ENCODE peak calls at places on chromosomes 6 and 20, in seven cellular contexts. S is colonic mucosa; Q is cardiac fibroblast; R is adrenal gland; I is psoas muscle; A is epithelial cell of esophagus; B is CD8-positive, alpha-beta T cell. M is an unnamed sample.

GRCh38 chr20:60117040-60117439 is 158.8 kb downstream of the CDH26 start:
- DNase-seq in Q (no peak), R (no peak), I (no peak), S (no peak), B (no peak), A (no peak), M (no peak)

GRCh38 chr20:56566621-56567020 is 33.6 kb downstream of the FAM209B start:
- DNase-seq in B (no peak), I (no peak), Q (no peak), A (peak), R (peak), S (no peak), M (no peak)

GRCh38 chr20:52425253-52425652 is 233.7 kb upstream of the ZFP64 start:
- DNase-seq in Q (no peak), A (no peak), R (no peak), B (no peak), S (no peak), I (no peak), M (no peak)

GRCh38 chr6:34305982-34306702 is 57.3 kb upstream of the SMIM29 start:
- DNase-seq in B (no peak), I (no peak), S (no peak), A (no peak), R (no peak), Q (peak), M (no peak)

GRCh38 chr20:21309678-21310467 is 6.7 kb downstream of the XRN2 start:
- DNase-seq in Q (no peak), S (no peak), R (no peak), I (no peak), A (no peak), B (no peak), M (no peak)

GRCh38 chr6:127933852-127934840 is 33.3 kb upstream of the THEMIS start:
- DNase-seq in I (no peak), Q (no peak), S (no peak), A (no peak), B (peak), R (no peak), M (no peak)

GRCh38 chr20:4920655-4921054 is 80.7 kb downstream of the SLC23A2 start:
- DNase-seq in R (no peak), B (no peak), I (no peak), Q (no peak), A (no peak), S (no peak), M (no peak)

GRCh38 chr6:147759088-147759487 is 250.6 kb downstream of the SAMD5 start:
- DNase-seq in S (no peak), Q (peak), B (no peak), R (no peak), A (peak), I (no peak), M (no peak)

GRCh38 chr20:32945710-32946221 is 58.5 kb downstream of the SUN5 start:
- DNase-seq in B (no peak), Q (peak), R (no peak), A (peak), I (no peak), S (no peak), M (no peak)

GRCh38 chr6:157760589-157761330 is 62.3 kb upstream of the SNX9 start:
- DNase-seq in A (peak), R (no peak), B (no peak), S (no peak), I (no peak), Q (peak), M (no peak)

GRCh38 chr6:153210083-153210482 is 79.0 kb upstream of the RGS17 start:
- DNase-seq in I (no peak), Q (peak), A (no peak), R (no peak), S (no peak), B (no peak), M (no peak)

GRCh38 chr20:24914388-24915241 is 34.5 kb upstream of the CST7 start:
- DNase-seq in I (no peak), A (no peak), R (no peak), B (no peak), Q (no peak), S (peak), M (no peak)

GRCh38 chr6:165760126-165760802 is 97.2 kb upstream of the PDE10A start:
- DNase-seq in A (no peak), S (no peak), I (no peak), R (no peak), B (no peak), Q (no peak), M (no peak)

GRCh38 chr6:170523256-170524187 is 29.6 kb downstream of the PSMB1 start:
- DNase-seq in A (no peak), B (no peak), Q (no peak), I (peak), R (no peak), S (no peak), M (no peak)

GRCh38 chr6:109073344-109074235 is 21.1 kb downstream of the SESN1 start:
- DNase-seq in S (peak), A (peak), I (no peak), B (peak), R (peak), Q (peak), M (peak)

GRCh38 chr20:50580016-50580747 is 70.0 kb downstream of the PTPN1 start:
- DNase-seq in I (peak), Q (peak), B (peak), S (peak), A (peak), R (peak), M (no peak)

GRCh38 chr6:13283340-13283739 is 45.0 kb downstream of the TBC1D7 start:
- DNase-seq in S (no peak), Q (no peak), R (no peak), A (no peak), I (no peak), B (no peak), M (no peak)

GRCh38 chr6:107114872-107115694 is at the start of gene BEND3:
- DNase-seq in B (peak), Q (peak), R (peak), A (peak), I (peak), S (peak), M (no peak)

GRCh38 chr20:56422824-56423189 is 10.7 kb downstream of the CASS4 start:
- DNase-seq in I (no peak), R (no peak), A (no peak), S (no peak), Q (peak), B (no peak), M (no peak)

GRCh38 chr20:32980131-32980941 is 23.9 kb downstream of the SUN5 start:
- DNase-seq in R (no peak), S (no peak), A (no peak), B (no peak), Q (no peak), I (no peak), M (no peak)

GRCh38 chr6:157574851-157575424 is 193.9 kb downstream of the ZDHHC14 start:
- DNase-seq in R (no peak), B (no peak), S (peak), A (no peak), Q (no peak), I (no peak), M (no peak)

GRCh38 chr6:5941188-5941587 is 65.5 kb downstream of the NRN1 start:
- DNase-seq in Q (peak), R (no peak), S (no peak), I (no peak), A (no peak), B (no peak), M (no peak)

GRCh38 chr6:168152306-168152963 is 73.4 kb upstream of the FRMD1 start:
- DNase-seq in S (peak), B (no peak), R (no peak), A (no peak), Q (no peak), I (no peak), M (no peak)

GRCh38 chr20:48614593-48615274 is 213.1 kb downstream of the PREX1 start:
- DNase-seq in R (no peak), Q (no peak), A (peak), S (no peak), B (no peak), I (peak), M (no peak)

GRCh38 chr6:161228911-161229591 is 44.8 kb downstream of the AGPAT4 start:
- DNase-seq in Q (peak), B (no peak), A (peak), I (no peak), R (no peak), S (no peak), M (no peak)

GRCh38 chr6:13184547-13184946 is 143.8 kb downstream of the TBC1D7 start:
- DNase-seq in I (no peak), A (no peak), S (no peak), Q (no peak), R (no peak), B (no peak), M (no peak)

GRCh38 chr6:49606696-49607390 is 29.8 kb downstream of the RHAG start:
- DNase-seq in R (peak), B (no peak), I (no peak), A (peak), S (peak), Q (peak), M (peak)

GRCh38 chr6:18990313-18990978 is 603.3 kb downstream of the RNF144B start:
- DNase-seq in R (peak), A (peak), S (peak), I (peak), Q (peak), B (no peak), M (no peak)

GRCh38 chr6:125312950-125313349 is 11.2 kb upstream of the HDDC2 start:
- DNase-seq in B (no peak), A (no peak), Q (no peak), R (no peak), I (no peak), S (no peak), M (no peak)

GRCh38 chr20:1130849-1131248 is 12.4 kb downstream of the PSMF1 start:
- DNase-seq in R (no peak), A (no peak), S (no peak), B (no peak), I (peak), Q (no peak), M (no peak)

GRCh38 chr6:4071330-4071729 is 7.6 kb downstream of the FAM217A start:
- DNase-seq in I (no peak), B (no peak), R (no peak), S (no peak), A (no peak), Q (no peak), M (no peak)

GRCh38 chr6:144104898-144105487 is 9.6 kb upstream of the SF3B5 start:
- DNase-seq in A (peak), I (no peak), B (peak), S (peak), R (peak), Q (peak), M (peak)

GRCh38 chr6:4358414-4359107 is 223.2 kb upstream of the ECI2 start:
- DNase-seq in I (peak), A (peak), B (no peak), S (peak), R (peak), Q (peak), M (no peak)

GRCh38 chr6:12504325-12504966 is 212.1 kb upstream of the PHACTR1 start:
- DNase-seq in B (no peak), A (peak), R (no peak), Q (no peak), I (no peak), S (peak), M (peak)

GRCh38 chr20:50855498-50856474 is 60.9 kb downstream of the BCAS4 start:
- DNase-seq in I (no peak), R (peak), B (no peak), Q (no peak), S (no peak), A (peak), M (no peak)

GRCh38 chr6:113530769-113531168 is 326.4 kb upstream of the MARCKS start:
- DNase-seq in I (no peak), S (no peak), A (peak), R (no peak), B (no peak), Q (peak), M (no peak)

GRCh38 chr20:48302149-48302548 is 516.9 kb upstream of the SULF2 start:
- DNase-seq in A (no peak), B (no peak), S (no peak), Q (no peak), R (no peak), I (no peak), M (no peak)

GRCh38 chr6:33453361-33454008 is 891 bp upstream of the ZBTB9 start:
- DNase-seq in A (no peak), S (no peak), I (no peak), B (no peak), R (no peak), Q (peak), M (no peak)

DNA sequence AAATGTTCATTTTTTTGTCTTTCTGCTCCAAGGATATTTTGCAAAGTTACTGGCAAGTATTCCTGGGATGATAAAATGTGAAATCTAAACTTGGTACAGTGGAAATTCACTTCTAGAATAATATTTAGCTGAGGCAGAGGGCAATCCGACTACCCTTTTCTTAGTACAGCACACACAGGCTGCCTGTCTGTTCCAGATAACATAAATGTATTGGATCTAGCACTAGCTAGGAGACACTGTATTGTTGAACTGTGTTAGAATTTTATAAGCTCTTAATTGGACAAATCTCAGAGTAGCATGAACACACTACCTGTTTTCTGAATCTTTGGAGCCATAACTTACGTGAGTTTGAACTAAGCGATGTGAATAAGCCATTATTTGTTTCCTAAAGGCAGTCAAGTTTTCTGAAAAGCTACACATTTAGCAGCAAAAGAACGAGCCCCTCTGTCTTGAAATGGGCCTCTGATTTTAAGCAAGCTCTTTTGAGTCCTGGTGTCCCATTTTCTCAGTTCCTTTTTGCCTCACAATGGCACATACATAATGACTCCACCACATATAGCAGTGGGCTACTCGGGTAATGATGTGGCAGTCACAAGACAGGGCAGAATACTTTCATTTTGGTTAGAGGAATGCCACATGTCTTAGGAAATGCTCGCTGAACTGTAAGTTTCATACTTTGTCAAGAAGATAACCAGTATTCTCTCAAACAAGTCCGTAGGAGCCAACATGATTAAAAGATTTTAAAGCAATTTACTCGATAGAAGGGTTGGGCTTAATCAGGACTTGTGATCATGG is 116.5 kb upstream of the ESR1 start:
- DNase-seq in R (no peak), B (no peak), Q (peak), S (no peak), A (no peak), I (no peak), M (peak)
- H3K4me3 ChIP-seq in R (no peak), B (peak), Q (no peak), S (no peak), A (no peak), I (peak), M (peak)

DNA sequence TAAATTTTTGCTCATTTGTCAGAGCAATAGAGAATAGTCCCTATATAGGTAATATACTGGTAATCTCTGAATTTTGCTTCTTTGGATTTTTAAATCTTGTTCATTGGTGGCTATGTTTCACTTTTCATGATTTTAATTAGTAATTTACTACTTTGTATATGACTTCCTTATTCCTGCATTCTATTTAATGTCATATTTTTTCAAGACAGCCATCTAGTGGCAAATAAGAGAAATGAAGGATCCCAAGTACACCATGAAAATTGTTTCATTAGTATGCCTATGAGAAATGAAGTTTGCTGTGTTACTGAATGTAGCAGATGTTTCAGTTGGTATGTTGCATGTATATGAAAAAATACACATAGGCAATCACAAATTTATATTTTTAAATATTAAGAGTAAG is 82.4 kb downstream of the ZNF292 start:
- DNase-seq in I (no peak), R (no peak), B (no peak), A (peak), S (no peak), Q (peak), M (no peak)
- TF ChIP-seq CTCF in I (peak), R (peak), B (peak), A (peak), S (peak), Q (peak), M (peak)

GRCh38 chr6:42784739-42785498 is 3.1 kb downstream of the BICRAL start:
- DNase-seq in R (peak), I (no peak), B (no peak), A (no peak), S (no peak), Q (no peak), M (no peak)

GRCh38 chr6:42783876-42784738 is 2.3 kb downstream of the BICRAL start:
- DNase-seq in S (no peak), Q (peak), I (no peak), R (no peak), B (no peak), A (no peak), M (no peak)

GRCh38 chr6:42788671-42789070 is 6.8 kb downstream of the BICRAL start:
- DNase-seq in R (no peak), S (no peak), A (no peak), I (no peak), Q (no peak), B (no peak), M (no peak)

GRCh38 chr6:42787018-42787611 is 5.3 kb downstream of the BICRAL start:
- DNase-seq in Q (no peak), B (no peak), S (no peak), R (no peak), A (no peak), I (no peak), M (no peak)

GRCh38 chr6:42786525-42786985 is 4.7 kb downstream of the BICRAL start:
- DNase-seq in I (no peak), Q (no peak), S (no peak), A (no peak), B (no peak), R (no peak), M (no peak)
- H3K4me3 ChIP-seq in I (peak), Q (no peak), S (no peak), A (no peak), B (no peak), R (no peak), M (no peak)

DNA sequence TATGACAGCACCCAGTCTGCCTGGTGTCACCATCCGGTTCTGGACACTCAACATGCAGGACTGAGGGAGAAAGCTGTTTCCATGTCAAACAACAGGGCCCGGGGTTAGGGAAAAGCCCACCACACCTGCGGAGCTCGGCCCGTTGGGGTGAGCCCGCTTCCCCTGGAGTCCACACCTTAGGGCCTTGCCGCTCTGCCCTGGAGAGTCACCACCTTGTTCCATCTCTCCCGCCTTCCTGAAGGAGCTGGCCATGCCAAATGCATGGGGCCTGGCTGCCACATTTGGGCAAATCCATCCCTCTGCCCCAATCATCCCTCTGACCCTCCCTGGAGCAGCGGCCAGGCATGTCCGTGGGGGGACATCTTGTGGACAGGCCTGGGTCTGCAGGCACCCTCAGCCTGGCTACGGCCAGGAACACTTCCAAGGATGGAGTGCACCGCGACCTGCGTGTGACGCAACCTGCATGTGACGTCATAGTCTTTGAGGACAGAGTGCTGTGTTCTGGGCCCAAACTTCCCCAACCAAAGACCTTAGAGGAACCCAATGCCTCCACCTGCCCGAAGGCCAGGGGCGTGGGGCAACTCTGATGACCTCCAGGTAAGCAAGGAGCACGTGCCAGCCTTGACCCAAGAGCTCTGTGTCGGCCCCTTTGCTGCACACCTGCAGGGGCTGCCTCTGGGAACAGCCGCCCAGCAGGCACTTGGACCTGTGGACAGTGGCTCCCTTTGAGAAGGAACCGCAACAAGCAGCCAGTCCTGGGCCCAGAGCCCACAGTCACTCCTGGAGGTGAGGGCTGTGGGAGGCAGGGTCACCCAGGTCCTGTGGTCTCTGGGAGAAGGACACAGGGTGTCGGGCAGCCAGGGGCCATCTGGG is 1.7 kb downstream of the CABLES2 start:
- DNase-seq in S (no peak), B (no peak), I (peak), A (peak), R (peak), Q (peak), M (no peak)
- TF ChIP-seq CTCF in S (no peak), B (no peak), I (peak), A (peak), R (peak), Q (peak), M (peak)

GRCh38 chr6:43276180-43277082 is 21.6 kb upstream of the SLC22A7 start:
- DNase-seq in R (no peak), B (peak), I (no peak), Q (no peak), S (peak), A (no peak), M (no peak)

GRCh38 chr6:43275782-43276179 is 22.3 kb upstream of the SLC22A7 start:
- DNase-seq in R (no peak), B (no peak), I (no peak), A (no peak), S (no peak), Q (no peak), M (no peak)

GRCh38 chr6:43274127-43274915 is 23.7 kb upstream of the SLC22A7 start:
- DNase-seq in S (no peak), I (no peak), A (no peak), R (no peak), Q (no peak), B (no peak), M (no peak)

GRCh38 chr6:43273707-43274106 is 24.4 kb upstream of the SLC22A7 start:
- DNase-seq in Q (no peak), S (no peak), B (no peak), R (no peak), I (no peak), A (no peak), M (no peak)

GRCh38 chr6:43274916-43275597 is 23.0 kb upstream of the SLC22A7 start:
- DNase-seq in I (no peak), B (peak), Q (no peak), A (no peak), S (peak), R (no peak), M (no peak)
- H3K4me3 ChIP-seq in I (peak), B (peak), Q (peak), A (no peak), S (peak), R (no peak), M (peak)

M was measured in GM12864.